ENCODE peak calls at places on chromosome 1, in ten cellular contexts. Q is H9, D is heart left ventricle, U is uterus, X is MM.1S, J is foreskin keratinocyte, R is left ventricle myocardium inferior, E is mammary epithelial cell, O is lung, V is PC-3. F is an unnamed sample.

GRCh38 chr1:54218883-54219687 is 19.1 kb downstream of the MRPL37 start:
- DNase-seq in D (no peak), O (no peak), V (no peak), U (no peak), X (no peak), Q (no peak), E (no peak), R (no peak), J (no peak), F (no peak)

GRCh38 chr1:112628516-112628915 is 8.9 kb downstream of the CAPZA1 start:
- DNase-seq in Q (no peak), O (no peak), E (no peak), U (no peak), D (no peak), V (no peak), X (no peak), R (no peak), J (no peak), F (no peak)

GRCh38 chr1:206002833-206003532 is at the start of gene RAB7B:
- DNase-seq in D (peak; percentile 73), V (peak; percentile 41), O (peak; percentile 72), J (peak; percentile 69), X (no peak), R (peak; percentile 64), U (peak; percentile 74), Q (peak; percentile 36), E (peak; percentile 76), F (peak; percentile 81)

GRCh38 chr1:182604128-182604834 is at the start of gene RGS16:
- DNase-seq in X (peak; percentile 99), R (peak; percentile 97), E (peak; percentile 84), U (peak; percentile 90), V (peak; percentile 54), J (peak; percentile 71), O (peak; percentile 95), Q (peak; percentile 96), D (peak; percentile 96), F (peak; percentile 95)

GRCh38 chr1:44472614-44473262 is 67.7 kb downstream of the RNF220 start:
- DNase-seq in J (no peak), V (no peak), D (no peak), Q (no peak), U (no peak), O (no peak), R (no peak), E (no peak), X (no peak), F (no peak)

GRCh38 chr1:215104283-215104682 is 21.7 kb downstream of the KCNK2 start:
- DNase-seq in J (peak; percentile 51), R (no peak), E (peak; percentile 19), D (no peak), O (no peak), X (no peak), U (no peak), V (peak; percentile 27), Q (no peak), F (no peak)

GRCh38 chr1:53122194-53122846 is 20.1 kb downstream of the SLC1A7 start:
- DNase-seq in O (no peak), E (no peak), V (no peak), X (no peak), U (no peak), Q (no peak), J (no peak), R (peak; percentile 68), D (peak; percentile 65), F (no peak)

GRCh38 chr1:10616696-10617095 is 141.9 kb downstream of the PEX14 start:
- DNase-seq in J (no peak), E (no peak), U (no peak), O (no peak), D (no peak), Q (peak; percentile 16), V (no peak), R (no peak), X (no peak), F (no peak)

GRCh38 chr1:169650551-169650950 is 20.6 kb upstream of the SELP start:
- DNase-seq in X (no peak), V (no peak), R (no peak), Q (no peak), D (no peak), U (no peak), J (no peak), O (no peak), E (no peak), F (no peak)

GRCh38 chr1:202078211-202078610 is 44.5 kb upstream of the GPR37L1 start:
- DNase-seq in J (no peak), V (no peak), X (no peak), O (no peak), E (no peak), D (no peak), R (no peak), Q (no peak), U (no peak), F (no peak)

GRCh38 chr1:156103521-156103947 is 11.0 kb upstream of the LMNA start:
- DNase-seq in V (peak; percentile 45), D (no peak), X (no peak), E (no peak), J (peak; percentile 59), O (no peak), U (peak; percentile 71), R (no peak), Q (no peak), F (peak; percentile 70)

GRCh38 chr1:180905927-180906326 is 6.8 kb upstream of the KIAA1614 start:
- DNase-seq in O (no peak), E (no peak), Q (no peak), V (no peak), U (no peak), J (no peak), R (no peak), X (no peak), D (no peak), F (no peak)

GRCh38 chr1:23167353-23168078 is 1.1 kb downstream of the LUZP1 start:
- DNase-seq in J (peak; percentile 67), O (peak; percentile 46), E (peak; percentile 79), Q (peak; percentile 46), R (peak; percentile 50), V (peak; percentile 36), U (peak; percentile 34), D (peak; percentile 46), X (no peak), F (peak; percentile 73)

GRCh38 chr1:23169219-23169575 is 541 bp upstream of the LUZP1 start:
- DNase-seq in U (no peak), O (no peak), V (no peak), R (no peak), X (no peak), D (no peak), E (no peak), J (no peak), Q (no peak), F (no peak)

GRCh38 chr1:23168079-23168461 is 586 bp downstream of the LUZP1 start:
- DNase-seq in X (peak; percentile 21), V (no peak), R (peak; percentile 41), D (peak; percentile 46), J (no peak), O (no peak), E (no peak), Q (peak; percentile 36), U (peak; percentile 40), F (peak; percentile 70)

GRCh38 chr1:23168462-23169218 is at the start of gene LUZP1:
- DNase-seq in U (peak; percentile 92), J (peak; percentile 69), D (peak; percentile 92), O (peak; percentile 91), E (peak; percentile 80), Q (peak; percentile 87), V (peak; percentile 82), X (peak; percentile 75), R (peak; percentile 90), F (peak; percentile 87)

GRCh38 chr1:23166854-23167253 is 1.8 kb downstream of the LUZP1 start:
- DNase-seq in O (no peak), E (no peak), X (no peak), J (no peak), D (no peak), V (no peak), R (no peak), U (no peak), Q (no peak), F (no peak)
- TF ChIP-seq CTCF in O (no peak), E (no peak), X (no peak), J (no peak), D (no peak), V (no peak), R (no peak), U (no peak), Q (no peak), F (no peak)

GRCh38 chr1:65703853-65704252 is 88.8 kb upstream of the PDE4B start:
- DNase-seq in Q (no peak), V (no peak), R (no peak), O (no peak), U (no peak), J (no peak), D (no peak), X (no peak), E (no peak), F (no peak)

GRCh38 chr1:65698590-65698989 is 94.1 kb upstream of the PDE4B start:
- DNase-seq in E (no peak), X (no peak), J (no peak), Q (no peak), V (no peak), U (no peak), R (no peak), D (no peak), O (no peak), F (no peak)

DNA sequence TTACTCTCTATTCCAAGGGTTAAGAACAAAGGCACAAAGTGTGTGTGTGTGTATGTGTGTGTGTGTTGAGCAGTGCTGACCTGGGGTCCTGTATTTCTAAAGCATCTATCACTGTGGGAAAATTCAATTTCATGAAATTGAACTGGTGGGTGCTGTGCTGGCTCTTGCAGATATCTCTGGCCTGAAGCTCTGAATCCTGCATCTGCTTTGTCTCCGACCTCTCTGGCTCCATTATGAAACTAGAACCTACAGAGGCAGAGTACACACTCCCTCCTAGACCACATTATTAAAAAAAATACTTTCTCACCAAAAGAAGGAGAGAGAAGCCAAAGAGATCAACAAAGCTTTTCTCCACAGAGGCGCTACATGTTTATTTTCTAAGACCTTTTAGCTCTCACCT is 88.4 kb upstream of the PDE4B start:
- DNase-seq in U (no peak), O (no peak), J (no peak), V (no peak), E (no peak), D (no peak), R (no peak), Q (no peak), X (peak; percentile 59), F (no peak)
- H3K27me3 ChIP-seq in U (no peaks in the 10 kb centered on the region), O (no peaks in the 10 kb centered on the region), J (no peaks in the 10 kb centered on the region), V (peaks cover 86% of the 10 kb centered on the region), E (peaks cover 2% of the 10 kb centered on the region), D (no peaks in the 10 kb centered on the region), R (peaks cover 2% of the 10 kb centered on the region), Q (no peaks in the 10 kb centered on the region), X (no peaks in the 10 kb centered on the region), F (peaks cover 9% of the 10 kb centered on the region)

DNA sequence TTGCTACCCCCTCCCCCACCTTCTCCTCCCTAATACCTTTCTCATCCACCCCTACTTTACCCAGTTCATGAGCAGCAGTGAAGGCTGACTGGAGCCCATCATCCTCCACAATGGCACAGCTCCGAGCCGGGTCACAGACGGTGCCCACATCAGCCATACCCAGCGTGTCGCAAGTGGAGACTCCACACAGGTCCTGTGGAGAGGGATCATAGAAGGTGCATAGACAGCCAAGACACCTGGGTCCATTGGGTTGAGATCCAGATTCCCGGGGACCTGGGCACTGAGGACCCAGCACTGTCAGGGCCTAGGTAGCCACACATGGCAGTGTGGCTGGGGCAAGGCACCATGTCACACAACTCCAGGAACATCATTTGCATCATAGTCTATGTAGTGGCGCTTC is 2.7 kb downstream of the ADAMTS4 start:
- DNase-seq in X (no peak), D (no peak), E (no peak), U (no peak), J (no peak), Q (no peak), R (no peak), O (no peak), V (no peak), F (peak; percentile 39)
- H3K27ac ChIP-seq in X (no peak overlapping the region), D (peak overlapping the region; percentile 95), E (no peak overlapping the region), U (peak overlapping the region; percentile 98), J (no peak overlapping the region), Q (no peak overlapping the region), R (peak overlapping the region; percentile 99), O (no peak overlapping the region), V (no peak overlapping the region), F (no peak overlapping the region)

GRCh38 chr1:34460193-34460592 is 283.5 kb downstream of the C1orf94 start:
- DNase-seq in E (no peak), V (peak; percentile 61), Q (peak; percentile 78), J (no peak), R (no peak), U (no peak), X (peak; percentile 49), D (no peak), O (peak; percentile 44), F (no peak)
- TF ChIP-seq CTCF in E (peak; percentile 41), V (peak; percentile 70), Q (peak; percentile 80), J (peak; percentile 60), R (peak; percentile 60), U (peak; percentile 19), X (peak; percentile 72), D (peak; percentile 50), O (peak; percentile 17), F (peak; percentile 11)